ENCODE peak calls at places on chromosomes 11 and 22, in seven cellular contexts. U, R, O, H, G, T and V are unnamed samples.

GRCh38 chr11:36730761-36731160 is 132.7 kb upstream of the RAG2 start:
- DNase-seq in U (no peak), R (no peak), O (no peak), H (no peak), G (no peak), T (no peak), V (no peak)

GRCh38 chr11:74366576-74366975 is 31.7 kb downstream of the PGM2L1 start:
- DNase-seq in U (no peak), R (no peak), O (no peak), H (no peak), G (no peak), T (no peak), V (no peak)

GRCh38 chr22:49366437-49366836 is 461.2 kb downstream of the BRD1 start:
- DNase-seq in U (peak), R (no peak), O (peak), H (no peak), G (no peak), T (no peak), V (no peak)

GRCh38 chr22:42964994-42965699 is 49.8 kb downstream of the PACSIN2 start:
- DNase-seq in U (no peak), R (no peak), O (no peak), H (no peak), G (no peak), T (no peak), V (no peak)

GRCh38 chr11:86089659-86090058 is 20.8 kb upstream of the PICALM start:
- DNase-seq in U (no peak), R (no peak), O (no peak), H (no peak), G (no peak), T (peak), V (no peak)

GRCh38 chr11:102469196-102469821 is 16.7 kb upstream of the TMEM123 start:
- DNase-seq in U (peak), R (no peak), O (no peak), H (no peak), G (no peak), T (no peak), V (no peak)

GRCh38 chr11:66915046-66915832 is 42.9 kb downstream of the PC start:
- DNase-seq in U (no peak), R (no peak), O (no peak), H (peak), G (peak), T (no peak), V (no peak)

GRCh38 chr11:112513936-112514716 is 253.5 kb upstream of the PLET1 start:
- DNase-seq in U (no peak), R (no peak), O (no peak), H (no peak), G (no peak), T (peak), V (no peak)

GRCh38 chr11:27916541-27917100 is 191.3 kb downstream of the KIF18A start:
- DNase-seq in U (no peak), R (no peak), O (no peak), H (no peak), G (no peak), T (no peak), V (no peak)

GRCh38 chr11:88523362-88524028 is 186.0 kb upstream of the CTSC start:
- DNase-seq in U (no peak), R (no peak), O (no peak), H (no peak), G (no peak), T (no peak), V (no peak)

GRCh38 chr22:43376765-43377485 is 33.8 kb upstream of the SCUBE1 start:
- DNase-seq in U (no peak), R (no peak), O (peak), H (no peak), G (no peak), T (no peak), V (no peak)

GRCh38 chr11:130212431-130212961 is 52.9 kb downstream of the ST14 start:
- DNase-seq in U (peak), R (no peak), O (peak), H (no peak), G (no peak), T (peak), V (no peak)

GRCh38 chr11:31240340-31240904 is 129.1 kb downstream of the DCDC1 start:
- DNase-seq in U (no peak), R (peak), O (no peak), H (no peak), G (peak), T (peak), V (no peak)

GRCh38 chr11:19199766-19200165 is 2.0 kb downstream of the CSRP3 start:
- DNase-seq in U (no peak), R (no peak), O (no peak), H (no peak), G (no peak), T (no peak), V (no peak)

GRCh38 chr11:133898770-133899115 is 53.4 kb upstream of the SPATA19 start:
- DNase-seq in U (peak), R (no peak), O (peak), H (no peak), G (no peak), T (no peak), V (no peak)

GRCh38 chr11:125375146-125375545 is 120.9 kb downstream of the FEZ1 start:
- DNase-seq in U (no peak), R (no peak), O (no peak), H (no peak), G (no peak), T (no peak), V (no peak)

DNA sequence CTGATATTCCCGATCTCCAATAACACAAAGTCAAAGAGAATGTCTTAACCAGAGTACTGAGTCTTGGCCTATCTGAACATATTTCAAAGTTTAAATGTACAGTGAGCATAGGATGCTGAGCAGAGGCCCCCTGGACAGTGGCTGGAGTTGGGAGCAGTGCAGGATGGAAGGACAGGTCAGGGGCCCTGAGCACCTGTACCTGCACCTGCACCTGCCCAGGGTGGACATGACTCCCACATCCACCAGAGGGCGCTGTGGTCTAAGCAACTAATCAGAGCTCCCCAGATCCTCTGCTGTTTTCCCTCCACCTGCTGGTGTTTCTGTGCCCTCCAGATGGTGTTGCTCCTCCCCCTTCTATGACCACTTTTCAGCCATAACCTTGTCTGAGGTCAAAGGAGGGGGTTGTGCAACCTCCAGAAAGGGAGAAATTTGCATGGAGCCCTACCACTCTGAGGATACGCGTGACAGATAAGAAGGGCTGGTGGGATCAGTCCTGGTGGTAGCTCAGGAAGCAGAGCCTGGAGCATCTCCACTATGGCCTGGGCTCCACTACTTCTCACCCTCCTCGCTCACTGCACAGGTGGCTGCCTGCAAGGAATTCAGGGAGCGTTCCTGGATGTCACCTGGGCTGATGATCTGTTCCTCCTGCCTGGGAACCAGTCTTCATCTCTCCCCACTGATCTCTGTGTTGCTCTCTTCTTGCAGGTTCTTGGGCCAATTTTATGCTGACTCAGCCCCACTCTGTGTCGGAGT is 49.1 kb upstream of the VPREB1 start:
- DNase-seq in U (no peak), R (peak), O (peak), H (no peak), G (peak), T (peak), V (peak)
- TF ChIP-seq CTCF in U (peak), R (peak), O (no peak), H (peak), G (peak), T (peak), V (peak)

DNA sequence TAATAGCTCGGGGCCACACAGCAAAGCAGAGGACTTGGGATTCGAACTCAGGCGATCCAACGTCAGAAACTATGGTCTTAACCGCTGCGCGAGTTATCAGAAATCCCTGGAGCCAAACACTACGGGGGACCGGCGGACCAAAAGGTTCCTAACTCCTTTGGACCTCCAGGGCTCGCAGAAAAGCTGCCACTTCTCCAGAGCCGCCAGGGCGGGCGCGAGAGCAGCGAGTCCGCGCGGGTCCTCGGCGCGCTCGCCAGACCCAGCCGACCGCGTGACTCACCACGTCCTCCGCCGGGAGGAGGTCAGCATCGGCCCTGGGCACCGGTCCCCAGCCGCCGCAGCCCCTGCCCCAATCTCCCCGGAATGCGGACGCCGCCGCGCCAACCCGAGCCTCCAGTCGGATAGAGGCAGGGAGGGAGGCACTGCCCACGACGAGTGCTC is 6.0 kb upstream of the ALX4 start:
- DNase-seq in U (no peak), R (peak), O (no peak), H (peak), G (no peak), T (peak), V (no peak)
- H3K4me3 ChIP-seq in U (no peak), R (peak), O (peak), H (peak), G (no peak), T (peak), V (peak)

GRCh38 chr11:62472063-62472884 is 53.4 kb downstream of the SCGB1A1 start:
- DNase-seq in U (peak), R (peak), O (no peak), H (no peak), G (peak), T (peak), V (no peak)
- TF ChIP-seq EP300 in U (peak), R (no peak), O (no peak), H (no peak), G (peak), T (peak), V (no peak)

GRCh38 chr11:11407738-11408084 is 54.7 kb upstream of the CSNK2A3 start:
- DNase-seq in U (no peak), R (no peak), O (no peak), H (no peak), G (no peak), T (no peak), V (no peak)
- TF ChIP-seq CTCF in U (no peak), R (no peak), O (no peak), H (no peak), G (no peak), T (no peak), V (no peak)

DNA sequence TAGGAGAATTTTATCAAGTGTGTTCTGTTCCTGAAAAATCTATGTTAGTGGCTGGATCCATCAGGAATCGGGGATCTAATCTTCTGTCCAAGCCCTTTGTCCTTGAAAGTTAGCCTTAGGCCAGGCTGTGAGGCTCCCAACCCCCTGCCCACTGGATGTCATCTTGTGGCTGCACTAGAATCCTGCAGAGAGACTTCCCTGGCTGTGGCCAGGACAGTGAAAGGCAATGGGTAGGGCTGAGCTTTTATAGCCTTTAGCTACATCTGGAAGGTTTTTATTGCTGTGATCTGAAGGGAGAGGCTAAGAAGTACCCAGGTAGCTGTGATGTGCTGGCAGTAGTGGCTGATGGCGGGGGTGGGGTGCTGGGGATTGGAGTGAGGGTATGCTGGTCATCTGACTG is 2.1 kb downstream of the OAF start:
- DNase-seq in U (no peak), R (no peak), O (no peak), H (no peak), G (no peak), T (no peak), V (no peak)
- H3K4me3 ChIP-seq in U (peak), R (no peak), O (peak), H (no peak), G (no peak), T (no peak), V (peak)

DNA sequence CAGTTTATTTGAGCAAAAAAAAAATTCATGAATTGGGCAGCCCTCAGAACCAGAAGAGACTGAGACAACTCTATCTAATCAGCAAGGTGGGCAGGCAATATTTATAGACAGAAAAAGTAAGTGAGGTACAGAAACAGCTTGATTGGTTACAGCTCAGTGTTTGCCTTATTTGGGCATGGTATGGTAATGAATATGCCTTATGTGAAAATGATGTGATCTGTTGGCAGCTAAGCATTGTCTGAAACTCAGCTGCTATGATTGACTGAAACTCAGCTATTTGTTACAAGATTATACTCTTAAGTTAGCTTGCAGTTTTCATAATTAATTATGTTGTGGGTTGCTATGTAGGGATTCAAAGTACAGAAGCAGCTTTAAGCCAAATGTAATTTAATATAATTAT is 127.6 kb downstream of the CNTN5 start:
- DNase-seq in U (no peak), R (no peak), O (no peak), H (no peak), G (no peak), T (no peak), V (no peak)
- TF ChIP-seq EP300 in U (no peak), R (no peak), O (no peak), H (no peak), G (no peak), T (no peak), V (no peak)

DNA sequence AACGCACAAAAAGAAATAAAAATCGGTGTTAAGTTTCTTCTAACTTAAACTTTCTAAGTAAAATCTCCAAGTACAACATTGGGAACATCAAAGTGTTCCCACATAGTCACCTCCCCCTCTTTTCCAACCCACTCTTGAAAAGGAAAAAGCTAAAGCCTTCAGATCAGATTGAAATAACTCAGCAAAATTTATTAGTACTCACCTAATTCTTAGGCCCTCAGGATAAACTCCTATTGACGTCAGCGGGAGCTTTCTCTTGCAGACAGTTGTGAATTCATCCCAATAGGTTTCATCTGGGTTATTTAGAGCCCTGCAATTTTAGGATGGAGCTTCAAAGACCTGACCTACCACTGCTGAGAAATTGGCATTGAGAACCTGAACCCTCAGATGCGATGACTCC is 414.3 kb downstream of the GUCY1A2 start:
- DNase-seq in U (no peak), R (no peak), O (no peak), H (no peak), G (no peak), T (no peak), V (no peak)
- TF ChIP-seq CTCF in U (no peak), R (no peak), O (no peak), H (no peak), G (no peak), T (no peak), V (no peak)